ENCODE peak calls at places on chromosomes 1 and 21, in eight cellular contexts. B is colonic mucosa, Q is K562, F is neural progenitor cell, J is endothelial cell of umbilical vein, U is fibroblast of lung, D is neuronal stem cell, R is mesenchymal stem cell. E is an unnamed sample. For H3K36me3 and H3K4me1, the result is how much of the 10 kb centered on the place peaks cover.

GRCh38 chr1:18849252-18849651 is 10.2 kb downstream of the TAS1R2 start:
- DNase-seq in B (no peak), Q (no peak), F (no peak), J (no peak), U (no peak), D (no peak), R (no peak), E (no peak)

GRCh38 chr21:45769239-45769758 is 125.8 kb downstream of the PCBP3 start:
- DNase-seq in B (no peak), Q (no peak), F (no peak), J (no peak), U (no peak), D (no peak), R (no peak), E (no peak)

GRCh38 chr1:45793942-45794604 is 9.3 kb upstream of the MAST2 start:
- DNase-seq in B (no peak), Q (no peak), F (no peak), J (no peak), U (no peak), D (no peak), R (no peak), E (no peak)

GRCh38 chr1:147236959-147237791 is 5.3 kb upstream of the CHD1L start:
- DNase-seq in B (peak), Q (no peak), F (no peak), J (no peak), U (no peak), D (no peak), R (no peak), E (no peak)

GRCh38 chr1:175152006-175152652 is 40.4 kb downstream of the KIAA0040 start:
- DNase-seq in B (peak), Q (peak), F (peak), J (peak), U (peak), D (peak), R (peak), E (peak)

GRCh38 chr1:235278915-235279292 is 49.1 kb downstream of the ARID4B start:
- DNase-seq in B (no peak), Q (no peak), F (peak), J (no peak), U (no peak), D (no peak), R (no peak), E (no peak)

GRCh38 chr21:42474043-42474831 is 21.8 kb downstream of the RSPH1 start:
- DNase-seq in B (peak), Q (no peak), F (no peak), J (peak), U (no peak), D (no peak), R (peak), E (no peak)

GRCh38 chr1:7421471-7422075 is 349.5 kb upstream of the VAMP3 start:
- DNase-seq in B (no peak), Q (no peak), F (no peak), J (no peak), U (no peak), D (no peak), R (no peak), E (no peak)

GRCh38 chr1:37277366-37277765 is 197.0 kb upstream of the ZC3H12A start:
- DNase-seq in B (no peak), Q (no peak), F (no peak), J (no peak), U (no peak), D (no peak), R (no peak), E (no peak)

GRCh38 chr1:171984262-171984661 is 143.0 kb downstream of the DNM3 start:
- DNase-seq in B (peak), Q (no peak), F (no peak), J (no peak), U (no peak), D (no peak), R (no peak), E (no peak)

GRCh38 chr1:3530086-3530930 is 75.8 kb downstream of the ARHGEF16 start:
- DNase-seq in B (peak), Q (no peak), F (peak), J (peak), U (no peak), D (no peak), R (no peak), E (no peak)

GRCh38 chr1:212614398-212615091 is 6.0 kb downstream of the ATF3 start:
- DNase-seq in B (no peak), Q (no peak), F (no peak), J (no peak), U (no peak), D (no peak), R (peak), E (no peak)

GRCh38 chr1:113652773-113653172 is 106.5 kb downstream of the PHTF1 start:
- DNase-seq in B (no peak), Q (no peak), F (no peak), J (no peak), U (no peak), D (no peak), R (no peak), E (no peak)
- H3K36me3 ChIP-seq in B (under half), Q (under half), F (under half), J (under half), U (under half), D (under half), R (under half), E (under half)

GRCh38 chr1:214475331-214475730 is 76.1 kb downstream of the PTPN14 start:
- DNase-seq in B (no peak), Q (no peak), F (no peak), J (no peak), U (no peak), D (no peak), R (no peak), E (no peak)
- H3K4me1 ChIP-seq in B (under half), Q (under half), F (under half), J (under half), U (under half), D (under half), R (under half), E (under half)

DNA sequence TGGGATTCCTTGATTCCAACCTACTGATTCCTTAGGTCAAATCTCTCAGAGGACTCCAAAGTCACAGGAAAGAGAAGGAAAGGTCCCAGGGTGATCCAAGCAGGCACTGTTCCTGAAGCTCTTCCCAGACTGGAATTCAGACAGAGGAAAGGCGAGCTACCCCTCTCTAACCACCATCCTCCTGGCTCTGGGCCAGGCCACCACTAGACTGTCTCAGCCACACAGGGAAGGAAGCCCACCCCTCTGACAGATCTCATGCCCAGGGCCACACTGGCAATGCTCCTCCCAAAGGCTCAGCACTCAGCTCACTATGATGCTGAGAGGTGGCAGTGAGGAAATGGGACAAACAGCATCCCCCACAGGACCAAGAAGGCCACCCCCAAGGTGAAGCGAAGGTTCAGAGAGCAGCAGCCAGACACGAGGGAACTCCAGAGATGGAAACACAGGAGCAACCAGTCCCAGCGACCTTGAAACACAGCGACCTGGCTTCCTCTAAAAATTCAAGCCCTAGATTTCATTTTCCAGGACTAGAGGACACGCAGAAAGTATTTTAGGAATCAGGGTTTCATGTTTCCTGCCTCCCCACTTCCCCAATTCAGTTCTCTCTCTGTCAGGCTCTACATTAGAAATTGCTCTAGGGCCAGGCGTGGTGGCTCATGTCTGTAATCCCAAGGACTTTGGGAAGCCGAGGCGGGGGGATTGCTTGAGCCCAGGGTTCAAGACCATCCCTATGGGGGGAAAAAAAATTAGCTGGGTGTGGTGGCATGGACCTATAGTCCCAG is 18.8 kb downstream of the PIK3C2B start:
- DNase-seq in B (no peak), Q (no peak), F (no peak), J (no peak), U (no peak), D (no peak), R (no peak), E (no peak)
- H3K9ac ChIP-seq in B (no peak), Q (no peak), F (no peak), J (no peak), U (no peak), D (no peak), R (no peak), E (no peak)

DNA sequence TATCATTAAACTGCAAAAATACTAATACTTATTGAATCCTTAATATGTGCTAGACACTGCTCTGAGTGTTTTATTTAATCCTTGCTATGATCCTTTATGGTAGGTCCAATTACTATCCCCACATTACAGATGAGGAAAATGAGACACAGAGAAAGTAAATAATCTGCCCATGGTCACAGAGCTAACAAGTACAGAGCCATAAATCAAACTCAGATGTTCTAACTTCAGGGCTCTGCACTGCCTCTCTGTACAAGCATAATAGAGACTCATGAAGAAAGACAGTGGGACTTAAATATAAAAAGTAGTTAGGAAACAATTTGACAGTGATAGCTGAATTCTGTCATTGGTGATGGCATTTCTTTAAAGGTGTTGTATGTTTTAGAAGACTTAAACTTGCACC is 346.4 kb downstream of the VAV3 start:
- DNase-seq in B (no peak), Q (no peak), F (no peak), J (no peak), U (no peak), D (no peak), R (no peak), E (no peak)
- H3K36me3 ChIP-seq in B (under half), Q (under half), F (under half), J (under half), U (under half), D (under half), R (under half), E (under half)

DNA sequence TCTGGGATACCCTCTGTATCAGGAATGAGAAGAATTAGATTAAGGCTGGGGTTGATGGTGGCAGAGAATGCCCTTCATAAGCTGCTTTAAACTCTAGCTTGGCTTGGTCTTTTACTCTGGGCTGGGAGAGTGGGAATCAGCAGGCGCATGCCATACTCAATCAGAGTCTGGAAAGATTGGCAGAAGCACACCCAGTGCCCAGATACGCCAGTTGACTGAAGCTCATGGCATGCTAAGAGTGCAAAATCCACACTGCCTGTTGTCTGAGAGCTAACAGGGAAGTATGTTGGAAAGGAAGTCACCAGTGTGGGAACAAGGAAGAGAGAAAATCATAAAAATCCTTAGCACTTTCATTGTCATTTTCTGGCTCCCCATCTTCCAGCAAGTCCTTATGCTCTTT is 53.0 kb downstream of the HMCN1 start:
- DNase-seq in B (peak), Q (no peak), F (no peak), J (no peak), U (no peak), D (no peak), R (no peak), E (no peak)
- H3K4me1 ChIP-seq in B (under half), Q (under half), F (under half), J (under half), U (under half), D (under half), R (under half), E (under half)

DNA sequence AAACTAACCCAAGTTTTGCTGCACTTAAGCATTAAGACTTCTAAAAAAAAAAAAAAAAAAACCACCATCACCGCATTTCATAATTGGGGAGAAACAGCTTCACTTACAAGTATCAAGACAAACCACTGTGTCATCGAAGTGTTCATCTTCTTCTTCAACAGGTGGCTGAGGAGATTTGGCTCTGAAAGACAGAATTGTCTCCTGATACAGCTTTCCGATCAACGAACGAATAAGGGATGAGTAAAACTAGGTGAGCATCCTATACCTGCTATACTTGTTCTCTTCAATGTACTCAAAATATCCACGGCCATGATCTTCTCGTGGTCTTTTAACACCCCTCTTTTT is 2.0 kb downstream of the HNRNPU start:
- DNase-seq in B (no peak), Q (no peak), F (no peak), J (no peak), U (no peak), D (no peak), R (peak), E (peak)
- H3K9ac ChIP-seq in B (peak), Q (peak), F (peak), J (peak), U (peak), D (no peak), R (peak), E (peak)

GRCh38 chr1:15929258-15929935 is 46.5 kb downstream of the ZBTB17 start:
- DNase-seq in B (no peak), Q (no peak), F (no peak), J (no peak), U (no peak), D (no peak), R (no peak), E (no peak)
- H3K36me3 ChIP-seq in B (under half), Q (half or more), F (under half), J (under half), U (under half), D (half or more), R (half or more), E (half or more)

E was measured in adipocyte.